ENCODE peak calls at places on chromosome 6, in four cellular contexts. One of them, this sample, is unnamed.

GRCh38 chr6:15874821-15875220 is 212.0 kb upstream of the DTNBP1 start:
- DNase-seq in psoas muscle: no peak
- DNase-seq in MM.1S: no peak
- DNase-seq in cardiac muscle cell: peak
- DNase-seq in this sample: peak

GRCh38 chr6:47034919-47035318 is 7.2 kb downstream of the ADGRF1 start:
- DNase-seq in cardiac muscle cell: peak
- DNase-seq in psoas muscle: no peak
- DNase-seq in MM.1S: no peak
- DNase-seq in this sample: peak

GRCh38 chr6:79671605-79672266 is 40.6 kb downstream of the SH3BGRL2 start:
- DNase-seq in cardiac muscle cell: no peak
- DNase-seq in MM.1S: no peak
- DNase-seq in psoas muscle: peak
- DNase-seq in this sample: peak

GRCh38 chr6:111597687-111598086 is 8.0 kb downstream of the TRAF3IP2 start:
- DNase-seq in MM.1S: no peak
- DNase-seq in cardiac muscle cell: no peak
- DNase-seq in psoas muscle: no peak
- DNase-seq in this sample: no peak

GRCh38 chr6:142822383-142822782 is 122.6 kb downstream of the HIVEP2 start:
- DNase-seq in MM.1S: no peak
- DNase-seq in psoas muscle: no peak
- DNase-seq in cardiac muscle cell: no peak
- DNase-seq in this sample: no peak

GRCh38 chr6:147154454-147154853 is 49.8 kb upstream of the STXBP5 start:
- DNase-seq in cardiac muscle cell: no peak
- DNase-seq in psoas muscle: no peak
- DNase-seq in MM.1S: no peak
- DNase-seq in this sample: peak

GRCh38 chr6:55664581-55665223 is 85.7 kb upstream of the HMGCLL1 start:
- DNase-seq in MM.1S: no peak
- DNase-seq in cardiac muscle cell: no peak
- DNase-seq in psoas muscle: no peak
- DNase-seq in this sample: no peak

GRCh38 chr6:169775321-169775720 is 23.9 kb downstream of the ERMARD start:
- DNase-seq in psoas muscle: no peak
- DNase-seq in cardiac muscle cell: no peak
- DNase-seq in MM.1S: no peak
- DNase-seq in this sample: no peak

GRCh38 chr6:112040933-112041332 is 13.0 kb upstream of the CCN6 start:
- DNase-seq in cardiac muscle cell: no peak
- DNase-seq in psoas muscle: no peak
- DNase-seq in MM.1S: no peak
- DNase-seq in this sample: no peak

GRCh38 chr6:22451960-22452359 is 117.4 kb upstream of the HDGFL1 start:
- DNase-seq in MM.1S: no peak
- DNase-seq in psoas muscle: no peak
- DNase-seq in cardiac muscle cell: no peak
- DNase-seq in this sample: no peak

GRCh38 chr6:157962601-157963084 is 19.0 kb upstream of the SYNJ2 start:
- DNase-seq in cardiac muscle cell: peak
- DNase-seq in MM.1S: no peak
- DNase-seq in psoas muscle: no peak
- DNase-seq in this sample: no peak

GRCh38 chr6:56691201-56691595 is 48.5 kb upstream of the DST start:
- DNase-seq in MM.1S: no peak
- DNase-seq in psoas muscle: no peak
- DNase-seq in cardiac muscle cell: no peak
- DNase-seq in this sample: no peak

GRCh38 chr6:7727951-7728854 is 2.3 kb downstream of the BMP6 start:
- DNase-seq in MM.1S: peak
- DNase-seq in psoas muscle: no peak
- DNase-seq in cardiac muscle cell: peak
- DNase-seq in this sample: no peak

GRCh38 chr6:107561325-107561724 is 71.4 kb downstream of the SOBP start:
- DNase-seq in psoas muscle: peak
- DNase-seq in MM.1S: no peak
- DNase-seq in cardiac muscle cell: peak
- DNase-seq in this sample: no peak

GRCh38 chr6:128599036-128599435 is 78.6 kb upstream of the PTPRK start:
- DNase-seq in psoas muscle: no peak
- DNase-seq in cardiac muscle cell: no peak
- DNase-seq in MM.1S: no peak
- DNase-seq in this sample: no peak

GRCh38 chr6:126110494-126111270 is 124.3 kb downstream of the TRMT11 start:
- DNase-seq in psoas muscle: no peak
- DNase-seq in MM.1S: no peak
- DNase-seq in cardiac muscle cell: no peak
- DNase-seq in this sample: no peak

GRCh38 chr6:40160826-40161225 is 226.6 kb upstream of the MOCS1 start:
- DNase-seq in cardiac muscle cell: no peak
- DNase-seq in MM.1S: no peak
- DNase-seq in psoas muscle: no peak
- DNase-seq in this sample: no peak

GRCh38 chr6:46306429-46306828 is 135.6 kb upstream of the ENPP5 start:
- DNase-seq in cardiac muscle cell: no peak
- DNase-seq in psoas muscle: no peak
- DNase-seq in MM.1S: no peak
- DNase-seq in this sample: no peak

GRCh38 chr6:150975136-150975535 is 109.6 kb downstream of the MTHFD1L start:
- DNase-seq in MM.1S: no peak
- DNase-seq in cardiac muscle cell: no peak
- DNase-seq in psoas muscle: no peak
- DNase-seq in this sample: no peak

GRCh38 chr6:14743465-14744211 is 502.2 kb upstream of the JARID2 start:
- DNase-seq in psoas muscle: peak
- DNase-seq in MM.1S: no peak
- DNase-seq in cardiac muscle cell: peak
- DNase-seq in this sample: peak

GRCh38 chr6:157726892-157727628 is 96.0 kb upstream of the SNX9 start:
- DNase-seq in MM.1S: no peak
- DNase-seq in cardiac muscle cell: peak
- DNase-seq in psoas muscle: peak
- DNase-seq in this sample: no peak

GRCh38 chr6:158586652-158587051 is 26.8 kb downstream of the TMEM181 start:
- DNase-seq in MM.1S: no peak
- DNase-seq in psoas muscle: no peak
- DNase-seq in cardiac muscle cell: no peak
- DNase-seq in this sample: no peak

GRCh38 chr6:29653452-29654038 is 3.3 kb upstream of the MOG start:
- DNase-seq in psoas muscle: no peak
- DNase-seq in cardiac muscle cell: peak
- DNase-seq in MM.1S: peak
- DNase-seq in this sample: no peak

GRCh38 chr6:160036790-160037206 is 67.9 kb downstream of the IGF2R start:
- DNase-seq in MM.1S: no peak
- DNase-seq in cardiac muscle cell: peak
- DNase-seq in psoas muscle: no peak
- DNase-seq in this sample: peak

GRCh38 chr6:72855471-72855870 is 233.6 kb downstream of the KCNQ5 start:
- DNase-seq in MM.1S: no peak
- DNase-seq in cardiac muscle cell: no peak
- DNase-seq in psoas muscle: no peak
- DNase-seq in this sample: no peak

GRCh38 chr6:83474309-83474708 is 38.0 kb upstream of the PRSS35 start:
- DNase-seq in psoas muscle: no peak
- DNase-seq in cardiac muscle cell: peak
- DNase-seq in MM.1S: no peak
- DNase-seq in this sample: no peak

GRCh38 chr6:152496731-152497130 is 140.4 kb downstream of the SYNE1 start:
- DNase-seq in MM.1S: no peak
- DNase-seq in psoas muscle: no peak
- DNase-seq in cardiac muscle cell: no peak
- DNase-seq in this sample: no peak

GRCh38 chr6:149483302-149483701 is 1.5 kb downstream of the ZC3H12D start:
- DNase-seq in cardiac muscle cell: no peak
- DNase-seq in psoas muscle: no peak
- DNase-seq in MM.1S: no peak
- DNase-seq in this sample: no peak

GRCh38 chr6:15376900-15377487 is 131.1 kb downstream of the JARID2 start:
- DNase-seq in MM.1S: no peak
- DNase-seq in psoas muscle: no peak
- DNase-seq in cardiac muscle cell: no peak
- DNase-seq in this sample: no peak

GRCh38 chr6:137271245-137272183 is 52.3 kb upstream of the IFNGR1 start:
- DNase-seq in MM.1S: peak
- DNase-seq in psoas muscle: no peak
- DNase-seq in cardiac muscle cell: peak
- DNase-seq in this sample: no peak

GRCh38 chr6:56713285-56713684 is 70.6 kb upstream of the DST start:
- DNase-seq in MM.1S: no peak
- DNase-seq in cardiac muscle cell: peak
- DNase-seq in psoas muscle: peak
- DNase-seq in this sample: no peak

GRCh38 chr6:47097092-47097945 is 55.2 kb upstream of the ADGRF1 start:
- DNase-seq in cardiac muscle cell: peak
- DNase-seq in psoas muscle: peak
- DNase-seq in MM.1S: peak
- DNase-seq in this sample: no peak

GRCh38 chr6:37314803-37315515 is 38.8 kb upstream of the RNF8 start:
- DNase-seq in MM.1S: peak
- DNase-seq in psoas muscle: peak
- DNase-seq in cardiac muscle cell: peak
- DNase-seq in this sample: no peak

GRCh38 chr6:120935908-120936307 is 398.4 kb downstream of the TBC1D32 start:
- DNase-seq in psoas muscle: no peak
- DNase-seq in cardiac muscle cell: no peak
- DNase-seq in MM.1S: no peak
- DNase-seq in this sample: no peak

DNA sequence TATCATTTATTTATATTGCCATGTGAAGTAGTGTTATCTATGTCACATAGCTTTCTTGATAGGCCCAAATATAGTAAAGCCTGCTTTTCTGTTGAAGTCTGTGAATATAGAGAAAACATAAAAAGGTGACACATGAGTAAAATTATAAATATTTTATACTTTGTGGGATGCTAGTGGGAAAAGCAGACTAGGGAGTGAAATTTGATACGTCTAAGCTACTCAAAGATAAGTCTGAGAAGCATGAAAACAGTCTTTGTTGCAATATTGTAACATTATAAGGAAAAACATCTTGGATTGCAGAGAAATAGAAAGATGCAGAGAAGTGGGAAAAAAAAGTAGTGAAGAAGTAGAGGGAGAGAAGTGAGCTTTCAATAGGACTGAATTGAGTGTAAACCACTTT is 75.4 kb downstream of the ZNF292 start:
- DNase-seq in MM.1S: no peak
- DNase-seq in cardiac muscle cell: peak
- DNase-seq in psoas muscle: no peak
- DNase-seq in this sample: no peak
- H3K27ac ChIP-seq in MM.1S: no peak
- H3K27ac ChIP-seq in cardiac muscle cell: no peak
- H3K27ac ChIP-seq in psoas muscle: no peak
- H3K27ac ChIP-seq in this sample: no peak

GRCh38 chr6:75300206-75300605 is 15.6 kb upstream of the TMEM30A start:
- DNase-seq in cardiac muscle cell: peak
- DNase-seq in psoas muscle: no peak
- DNase-seq in MM.1S: no peak
- DNase-seq in this sample: no peak

GRCh38 chr6:75301537-75301936 is 16.9 kb upstream of the TMEM30A start:
- DNase-seq in cardiac muscle cell: no peak
- DNase-seq in psoas muscle: no peak
- DNase-seq in MM.1S: no peak
- DNase-seq in this sample: no peak

GRCh38 chr6:75292522-75292921 is 7.9 kb upstream of the TMEM30A start:
- DNase-seq in MM.1S: no peak
- DNase-seq in psoas muscle: no peak
- DNase-seq in cardiac muscle cell: no peak
- DNase-seq in this sample: no peak

GRCh38 chr6:75301088-75301487 is 16.5 kb upstream of the TMEM30A start:
- DNase-seq in cardiac muscle cell: no peak
- DNase-seq in psoas muscle: no peak
- DNase-seq in MM.1S: no peak
- DNase-seq in this sample: no peak

GRCh38 chr6:75296811-75297779 is 12.5 kb upstream of the TMEM30A start:
- DNase-seq in MM.1S: peak
- DNase-seq in psoas muscle: no peak
- DNase-seq in cardiac muscle cell: peak
- DNase-seq in this sample: no peak
- H3K27ac ChIP-seq in MM.1S: no peak
- H3K27ac ChIP-seq in psoas muscle: no peak
- H3K27ac ChIP-seq in cardiac muscle cell: no peak
- H3K27ac ChIP-seq in this sample: no peak

DNA sequence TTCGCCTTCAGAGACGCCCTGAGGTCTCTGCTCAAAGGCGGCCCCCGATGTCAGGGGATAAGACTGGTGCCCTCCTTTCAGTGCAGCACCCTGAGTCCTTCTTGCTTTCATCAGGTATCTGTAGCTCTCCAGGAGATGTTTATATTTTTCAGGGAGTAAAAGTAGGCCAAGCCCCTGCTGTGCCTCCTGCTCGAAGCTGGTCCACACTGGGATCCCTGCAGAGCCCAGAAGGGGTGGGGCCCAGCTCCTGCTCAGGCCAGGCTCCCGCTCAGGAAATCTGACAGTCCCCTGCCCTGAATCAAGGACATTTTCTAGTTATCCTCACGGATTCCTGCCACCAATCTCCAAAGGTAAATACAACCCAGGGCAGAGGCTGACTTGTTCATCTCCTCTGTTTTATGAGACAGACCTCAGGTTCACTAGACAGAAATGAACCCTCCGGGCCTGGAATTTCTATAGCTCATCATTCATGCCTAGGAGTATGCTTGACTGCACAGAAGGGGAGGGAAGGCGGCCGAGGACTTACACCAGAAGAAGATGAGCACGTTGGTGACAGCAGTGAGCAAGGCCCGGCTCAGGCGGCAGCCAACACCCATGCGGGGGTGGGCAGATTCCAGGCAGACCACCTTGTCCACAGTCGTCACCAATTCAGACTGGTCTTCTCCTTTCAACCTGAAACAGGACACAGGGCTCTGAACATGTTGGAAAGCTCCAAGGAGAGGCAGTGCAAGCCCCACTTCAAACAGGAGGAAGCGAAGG is 11.0 kb downstream of the LEMD2 start:
- DNase-seq in cardiac muscle cell: no peak
- DNase-seq in MM.1S: no peak
- DNase-seq in psoas muscle: no peak
- DNase-seq in this sample: no peak
- H3K27ac ChIP-seq in cardiac muscle cell: no peak
- H3K27ac ChIP-seq in MM.1S: no peak
- H3K27ac ChIP-seq in psoas muscle: no peak
- H3K27ac ChIP-seq in this sample: no peak

GRCh38 chr6:41582540-41582939 is 36.4 kb downstream of the FOXP4 start:
- DNase-seq in cardiac muscle cell: no peak
- DNase-seq in MM.1S: no peak
- DNase-seq in psoas muscle: no peak
- DNase-seq in this sample: no peak

GRCh38 chr6:41583576-41583975 is 37.4 kb downstream of the FOXP4 start:
- DNase-seq in cardiac muscle cell: no peak
- DNase-seq in psoas muscle: no peak
- DNase-seq in MM.1S: no peak
- DNase-seq in this sample: no peak

GRCh38 chr6:41580690-41581089 is 34.5 kb downstream of the FOXP4 start:
- DNase-seq in cardiac muscle cell: no peak
- DNase-seq in MM.1S: no peak
- DNase-seq in psoas muscle: no peak
- DNase-seq in this sample: no peak

GRCh38 chr6:41578714-41579610 is 32.8 kb downstream of the FOXP4 start:
- DNase-seq in cardiac muscle cell: peak
- DNase-seq in psoas muscle: no peak
- DNase-seq in MM.1S: no peak
- DNase-seq in this sample: no peak

GRCh38 chr6:41581381-41581991 is 35.3 kb downstream of the FOXP4 start:
- DNase-seq in cardiac muscle cell: peak
- DNase-seq in psoas muscle: peak
- DNase-seq in MM.1S: no peak
- DNase-seq in this sample: no peak
- H3K27ac ChIP-seq in cardiac muscle cell: no peak
- H3K27ac ChIP-seq in psoas muscle: no peak
- H3K27ac ChIP-seq in MM.1S: no peak
- H3K27ac ChIP-seq in this sample: no peak